ENCODE peak calls at places on chromosomes 13 and 19, in nine cellular contexts. M, W, D, Q, E, B, K, F and G are unnamed samples. For H3K36me3, the result is how much of the 10 kb centered on the place peaks cover.

GRCh38 chr13:110274687-110275086 is 32.3 kb downstream of the COL4A1 start:
- DNase-seq in K (no peak), W (no peak), M (no peak), E (no peak), B (no peak), F (no peak), Q (no peak), D (no peak), G (no peak)

GRCh38 chr19:47707135-47707925 is 5.9 kb upstream of the EHD2 start:
- DNase-seq in D (peak), E (peak), B (peak), M (peak), Q (peak), W (peak), K (peak), F (peak), G (peak)

GRCh38 chr13:110447058-110447511 is 114.4 kb downstream of the RAB20 start:
- DNase-seq in E (no peak), D (peak), F (no peak), K (no peak), W (no peak), Q (peak), M (no peak), B (no peak), G (no peak)

GRCh38 chr19:21611659-21612402 is 106.4 kb downstream of the ZNF429 start:
- DNase-seq in Q (no peak), W (no peak), B (no peak), E (no peak), K (no peak), D (no peak), M (no peak), F (no peak), G (no peak)

GRCh38 chr19:38596057-38596981 is 21.4 kb downstream of the MAP4K1 start:
- DNase-seq in M (no peak), D (peak), E (peak), B (no peak), Q (no peak), K (peak), W (peak), F (peak), G (peak)

GRCh38 chr13:19089315-19089714 is 92.3 kb downstream of the TUBA3C start:
- DNase-seq in W (no peak), K (no peak), E (no peak), D (no peak), B (no peak), F (no peak), Q (no peak), M (no peak), G (no peak)

GRCh38 chr19:35868172-35868822 is at the start of gene APLP1:
- DNase-seq in E (peak), Q (no peak), K (peak), F (peak), D (peak), B (peak), W (peak), M (peak), G (peak)

GRCh38 chr13:27258637-27259377 is 7.4 kb downstream of the RPL21 start:
- DNase-seq in M (no peak), F (no peak), K (no peak), B (no peak), W (no peak), E (no peak), Q (no peak), D (no peak), G (no peak)

GRCh38 chr19:53076984-53077383 is 26.2 kb downstream of the ZNF160 start:
- DNase-seq in F (peak), D (peak), Q (peak), E (no peak), B (peak), M (no peak), W (peak), K (no peak), G (peak)

GRCh38 chr13:99425485-99426341 is 75.6 kb upstream of the TM9SF2 start:
- DNase-seq in M (no peak), K (peak), E (no peak), W (no peak), F (no peak), Q (no peak), D (no peak), B (no peak), G (peak)

GRCh38 chr19:16654151-16654550 is 5.8 kb downstream of the SMIM7 start:
- DNase-seq in W (no peak), B (no peak), Q (no peak), D (no peak), E (no peak), M (no peak), F (no peak), K (no peak), G (no peak)

GRCh38 chr13:113855931-113856715 is 7.8 kb downstream of the GAS6 start:
- DNase-seq in B (no peak), W (no peak), E (no peak), D (peak), M (peak), F (no peak), Q (no peak), K (no peak), G (no peak)

GRCh38 chr19:35629332-35629633 is 447 bp downstream of the RBM42 start:
- DNase-seq in K (no peak), F (no peak), Q (no peak), B (no peak), D (no peak), M (no peak), W (no peak), E (no peak), G (no peak)

GRCh38 chr19:2249010-2249866 is at the start of gene AMH:
- DNase-seq in F (peak), Q (no peak), B (no peak), D (no peak), E (no peak), W (no peak), M (no peak), K (no peak), G (no peak)

GRCh38 chr13:112679932-112680677 is 9.7 kb upstream of the ATP11A start:
- DNase-seq in E (no peak), K (peak), W (no peak), D (no peak), F (no peak), M (no peak), B (no peak), Q (no peak), G (no peak)

GRCh38 chr19:39046037-39046821 is 13.9 kb upstream of the FBXO27 start:
- DNase-seq in B (no peak), M (no peak), D (peak), Q (no peak), F (no peak), E (no peak), W (no peak), K (peak), G (no peak)

DNA sequence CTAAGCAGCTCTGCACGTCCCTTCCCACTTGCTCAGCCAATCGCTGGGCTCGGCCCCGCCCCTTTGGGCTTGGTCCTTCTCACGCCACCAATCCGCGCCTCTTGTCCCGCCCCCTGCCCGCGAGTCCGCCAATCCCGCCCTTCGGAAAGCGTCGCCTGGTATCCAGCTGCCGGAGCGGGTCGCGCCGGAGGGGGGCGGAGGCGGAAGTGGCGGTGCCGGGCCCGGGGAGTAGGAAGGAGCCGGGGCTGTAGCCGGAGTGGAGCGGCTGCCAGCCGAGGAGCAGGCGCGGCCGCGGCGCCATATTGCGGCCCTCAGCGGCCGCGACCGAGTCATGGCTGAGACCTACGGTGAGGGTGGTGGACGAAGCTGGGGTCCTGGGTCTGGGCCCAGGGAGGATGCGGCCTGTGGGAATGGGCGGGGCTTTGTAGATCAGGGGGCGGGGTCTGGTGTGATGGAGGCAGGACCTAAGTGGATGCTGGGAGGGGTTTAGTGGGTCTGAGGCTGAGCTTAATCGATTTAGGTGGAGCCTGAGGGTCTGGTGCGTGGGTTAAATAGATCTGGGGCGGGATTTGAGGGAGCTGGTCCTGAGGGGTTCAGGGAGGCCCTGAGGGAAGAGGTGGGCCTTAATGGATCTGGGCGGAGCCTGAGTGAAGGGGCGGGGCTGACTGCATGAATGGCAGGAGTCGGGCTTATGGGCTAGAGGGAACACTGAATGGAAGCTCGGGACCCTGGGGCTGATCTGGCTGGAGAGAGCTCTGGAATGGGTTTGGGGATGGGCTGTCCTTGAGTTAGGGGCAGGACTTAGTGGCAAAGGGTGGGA is at the start of gene RAB4B:
- DNase-seq in D (peak), B (peak), W (peak), M (peak), E (peak), F (peak), Q (peak), K (peak), G (peak)
- TF ChIP-seq POLR2A in D (peak), B (peak), W (no peak), M (peak), E (peak), F (peak), Q (peak), K (no peak), G (peak)

GRCh38 chr19:14446336-14447036 is 13.4 kb downstream of the PKN1 start:
- DNase-seq in M (no peak), K (no peak), F (no peak), Q (no peak), E (no peak), B (no peak), W (no peak), D (no peak), G (no peak)
- H3K36me3 ChIP-seq in M (under half), K (half or more), F (under half), Q (half or more), E (under half), B (half or more), W (under half), D (under half), G (half or more)

GRCh38 chr19:18939922-18940775 is 868 bp downstream of the HOMER3 start:
- DNase-seq in W (peak), K (peak), D (peak), F (peak), B (peak), E (peak), Q (peak), M (no peak), G (peak)

GRCh38 chr19:18939163-18939562 is 1.9 kb downstream of the HOMER3 start:
- DNase-seq in K (no peak), D (no peak), Q (no peak), W (no peak), M (no peak), E (no peak), B (no peak), F (no peak), G (no peak)

GRCh38 chr19:18942692-18943091 is 1.7 kb upstream of the HOMER3 start:
- DNase-seq in M (no peak), E (no peak), B (no peak), Q (no peak), F (no peak), W (no peak), D (no peak), K (no peak), G (no peak)

GRCh38 chr19:18941628-18942354 is 774 bp upstream of the HOMER3 start:
- DNase-seq in D (no peak), E (no peak), K (no peak), Q (no peak), F (no peak), M (no peak), B (no peak), W (no peak), G (peak)

DNA sequence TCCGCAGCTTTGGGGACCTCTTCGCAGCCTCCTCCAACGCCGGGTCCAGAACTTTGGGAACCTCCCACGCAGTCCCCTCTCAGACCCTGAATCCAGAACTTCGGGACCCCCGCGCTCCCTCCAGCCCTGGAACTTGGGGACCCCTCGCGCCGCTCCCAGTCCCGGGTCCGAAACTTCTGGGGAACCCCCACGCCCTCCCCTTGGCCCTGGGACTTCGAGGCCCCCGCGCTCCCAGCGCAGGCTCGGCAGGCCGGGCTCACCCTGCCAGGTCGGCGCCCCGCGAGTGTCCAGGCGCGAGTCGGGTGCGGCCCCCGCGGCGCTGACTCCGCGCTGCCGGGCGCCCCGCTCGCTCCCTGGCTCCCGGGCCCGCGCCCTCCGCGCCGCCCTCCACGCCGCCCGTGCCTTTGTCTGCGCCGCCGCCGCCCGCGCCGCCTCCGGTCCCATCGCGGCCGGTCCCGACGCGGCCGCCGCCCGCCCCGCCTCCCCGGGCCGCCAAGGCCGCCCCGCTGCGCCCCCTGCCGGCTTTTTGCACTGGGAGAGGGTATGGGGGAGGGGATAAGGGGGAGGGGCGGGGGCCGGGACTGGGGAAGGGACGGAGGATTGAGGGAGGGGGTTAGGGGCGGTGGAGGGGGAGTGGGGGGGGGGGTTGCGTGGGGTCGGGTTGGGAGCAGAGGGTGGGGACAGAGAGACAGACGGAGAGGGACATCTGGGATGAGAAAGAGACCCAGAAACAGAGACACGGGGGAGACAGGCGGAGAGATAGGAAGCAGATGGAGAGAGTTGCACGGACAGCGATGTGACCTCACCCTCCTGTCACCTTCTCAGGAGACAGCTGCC is at the start of gene HOMER3:
- DNase-seq in K (peak), B (peak), M (peak), W (peak), Q (peak), F (peak), E (peak), D (peak), G (peak)
- TF ChIP-seq POLR2A in K (no peak), B (no peak), M (no peak), W (no peak), Q (peak), F (peak), E (no peak), D (no peak), G (peak)

DNA sequence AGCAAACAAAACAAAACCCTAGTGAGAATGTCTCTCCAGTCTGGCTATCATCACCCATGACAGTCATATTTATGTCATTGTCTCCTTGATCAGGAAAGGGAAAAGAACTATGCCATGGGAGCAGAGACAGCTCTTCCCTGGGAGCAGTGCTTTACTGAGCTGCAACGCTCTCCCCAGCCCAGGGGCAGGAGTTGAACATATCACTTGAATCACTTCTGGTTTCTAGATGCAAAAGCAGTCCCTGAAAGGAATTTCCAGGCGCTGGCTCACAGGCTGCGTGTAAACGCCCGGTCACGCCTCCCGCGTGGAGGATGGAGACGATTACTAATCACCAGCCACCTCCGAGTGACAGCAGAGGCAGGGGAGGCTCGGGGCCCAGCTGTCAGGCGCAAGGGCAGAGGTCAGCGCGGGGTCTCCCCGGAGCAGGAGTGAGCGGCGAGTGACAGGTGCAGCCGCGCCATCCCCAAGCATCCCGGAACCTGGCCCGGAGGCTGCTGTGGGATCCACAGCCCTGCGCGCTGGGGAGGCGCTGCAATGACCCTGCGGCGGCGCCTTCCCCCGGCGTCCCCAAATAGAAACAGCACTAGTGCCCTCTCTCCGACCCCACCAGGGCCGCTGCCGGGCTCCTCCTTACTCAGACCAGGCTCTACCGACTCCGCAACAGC is 23.5 kb upstream of the DCLK1 start:
- DNase-seq in E (peak), K (no peak), W (no peak), Q (no peak), D (no peak), F (no peak), M (no peak), B (peak), G (no peak)
- H3K36me3 ChIP-seq in E (under half), K (under half), W (under half), Q (under half), D (under half), F (under half), M (under half), B (under half), G (under half)

GRCh38 chr19:56321981-56322558 is 7.4 kb upstream of the ZSCAN5A start:
- DNase-seq in Q (no peak), B (no peak), E (no peak), D (peak), W (no peak), M (no peak), K (no peak), F (no peak), G (no peak)
- TF ChIP-seq POLR2A in Q (no peak), B (no peak), E (no peak), D (no peak), W (no peak), M (no peak), K (no peak), F (no peak), G (no peak)